ENCODE peak calls at places on chromosomes 2 and 18, in six cellular contexts. R is HepG2, E is HCT116, L is endothelial cell of umbilical vein, K is K562, T is H1. A is an unnamed sample.

GRCh38 chr2:186543561-186544131 is 46.2 kb upstream of the ITGAV start:
- DNase-seq in K (no peak), L (peak), T (no peak), R (no peak), E (no peak), A (no peak)

GRCh38 chr2:182456784-182457183 is 29.9 kb upstream of the PDE1A start:
- DNase-seq in R (no peak), E (no peak), T (no peak), L (no peak), K (no peak), A (no peak)

GRCh38 chr2:12701786-12702660 is 14.7 kb upstream of the TRIB2 start:
- DNase-seq in L (peak), R (no peak), E (no peak), T (no peak), K (no peak), A (no peak)

GRCh38 chr2:74221604-74222299 is 23.3 kb downstream of the MTHFD2 start:
- DNase-seq in T (no peak), L (no peak), E (no peak), K (no peak), R (no peak), A (no peak)

GRCh38 chr18:6876646-6877045 is 147.1 kb downstream of the ARHGAP28 start:
- DNase-seq in R (no peak), E (no peak), K (no peak), L (no peak), T (no peak), A (peak)

GRCh38 chr2:30706534-30707303 is 100.5 kb downstream of the CAPN13 start:
- DNase-seq in R (peak), K (peak), T (no peak), E (peak), L (peak), A (peak)

GRCh38 chr2:122100371-122101150 is 345.1 kb downstream of the TSN start:
- DNase-seq in R (no peak), T (peak), K (no peak), L (no peak), E (no peak), A (no peak)

GRCh38 chr2:170966648-170967396 is 37.8 kb downstream of the GORASP2 start:
- DNase-seq in T (no peak), K (peak), L (no peak), R (peak), E (no peak), A (no peak)

GRCh38 chr18:8478166-8478967 is 130.9 kb upstream of the RAB12 start:
- DNase-seq in R (peak), L (peak), E (peak), T (peak), K (peak), A (peak)

GRCh38 chr2:108297436-108298141 is 8.9 kb downstream of the SULT1C2 start:
- DNase-seq in K (no peak), R (no peak), L (no peak), E (no peak), T (no peak), A (no peak)

GRCh38 chr18:3513481-3513880 is 63.5 kb downstream of the TGIF1 start:
- DNase-seq in T (no peak), E (no peak), L (no peak), R (no peak), K (no peak), A (no peak)

GRCh38 chr2:182101263-182101662 is 115.6 kb downstream of the PPP1R1C start:
- DNase-seq in T (no peak), L (no peak), K (peak), E (no peak), R (peak), A (no peak)

GRCh38 chr2:160942505-160943125 is 217.6 kb upstream of the TANK start:
- DNase-seq in K (no peak), L (no peak), T (no peak), R (no peak), E (no peak), A (no peak)

GRCh38 chr2:23457990-23458689 is 73.2 kb downstream of the KLHL29 start:
- DNase-seq in R (no peak), L (no peak), E (no peak), K (no peak), T (no peak), A (no peak)

GRCh38 chr2:113888641-113889470 is 1.0 kb upstream of the ACTR3 start:
- DNase-seq in R (no peak), L (no peak), K (no peak), T (no peak), E (no peak), A (no peak)

GRCh38 chr18:73551211-73551610 is 596.4 kb downstream of the FBXO15 start:
- DNase-seq in T (no peak), K (no peak), L (no peak), E (no peak), R (no peak), A (no peak)

GRCh38 chr18:78006006-78006802 is 756.6 kb downstream of the GALR1 start:
- DNase-seq in R (no peak), T (no peak), E (no peak), L (no peak), K (no peak), A (no peak)

GRCh38 chr2:102064679-102065674 is 73.2 kb downstream of the IL1R2 start:
- DNase-seq in R (peak), E (no peak), L (no peak), K (no peak), T (no peak), A (no peak)

GRCh38 chr2:156017486-156017885 is 315.0 kb downstream of the NR4A2 start:
- DNase-seq in T (no peak), E (no peak), R (no peak), K (no peak), L (no peak), A (no peak)

GRCh38 chr2:152407204-152407721 is 72.3 kb downstream of the FMNL2 start:
- DNase-seq in R (no peak), T (no peak), L (no peak), E (no peak), K (no peak), A (no peak)

GRCh38 chr2:74747411-74748080 is 86.4 kb upstream of the HK2 start:
- DNase-seq in L (no peak), R (peak), T (no peak), K (no peak), E (no peak), A (no peak)

GRCh38 chr18:7926526-7926925 is 359.4 kb downstream of the PTPRM start:
- DNase-seq in L (peak), E (peak), R (peak), T (no peak), K (peak), A (no peak)

GRCh38 chr2:160372585-160372984 is 121.0 kb downstream of the RBMS1 start:
- DNase-seq in L (peak), E (no peak), K (no peak), R (no peak), T (no peak), A (no peak)

GRCh38 chr2:20960003-20960402 is 83.9 kb downstream of the APOB start:
- DNase-seq in L (no peak), K (no peak), T (no peak), E (no peak), R (no peak), A (no peak)

GRCh38 chr2:98669675-98670074 is 61.3 kb downstream of the MGAT4A start:
- DNase-seq in T (no peak), E (no peak), L (peak), K (no peak), R (no peak), A (no peak)

GRCh38 chr18:55323051-55323994 is 264.7 kb downstream of the TCF4 start:
- DNase-seq in L (peak), K (no peak), T (no peak), E (no peak), R (no peak), A (no peak)

GRCh38 chr2:46010925-46011490 is 286.2 kb upstream of the EPAS1 start:
- DNase-seq in K (no peak), E (peak), R (peak), T (no peak), L (peak), A (no peak)

GRCh38 chr2:50529600-50530218 is 502.2 kb downstream of the NRXN1 start:
- DNase-seq in R (peak), T (no peak), L (peak), E (peak), K (peak), A (peak)

GRCh38 chr18:59180150-59180845 is 39.7 kb upstream of the GRP start:
- DNase-seq in E (no peak), K (no peak), L (no peak), R (no peak), T (no peak), A (peak)

GRCh38 chr18:8046421-8046820 is 479.3 kb downstream of the PTPRM start:
- DNase-seq in R (no peak), T (no peak), E (no peak), L (no peak), K (no peak), A (no peak)

DNA sequence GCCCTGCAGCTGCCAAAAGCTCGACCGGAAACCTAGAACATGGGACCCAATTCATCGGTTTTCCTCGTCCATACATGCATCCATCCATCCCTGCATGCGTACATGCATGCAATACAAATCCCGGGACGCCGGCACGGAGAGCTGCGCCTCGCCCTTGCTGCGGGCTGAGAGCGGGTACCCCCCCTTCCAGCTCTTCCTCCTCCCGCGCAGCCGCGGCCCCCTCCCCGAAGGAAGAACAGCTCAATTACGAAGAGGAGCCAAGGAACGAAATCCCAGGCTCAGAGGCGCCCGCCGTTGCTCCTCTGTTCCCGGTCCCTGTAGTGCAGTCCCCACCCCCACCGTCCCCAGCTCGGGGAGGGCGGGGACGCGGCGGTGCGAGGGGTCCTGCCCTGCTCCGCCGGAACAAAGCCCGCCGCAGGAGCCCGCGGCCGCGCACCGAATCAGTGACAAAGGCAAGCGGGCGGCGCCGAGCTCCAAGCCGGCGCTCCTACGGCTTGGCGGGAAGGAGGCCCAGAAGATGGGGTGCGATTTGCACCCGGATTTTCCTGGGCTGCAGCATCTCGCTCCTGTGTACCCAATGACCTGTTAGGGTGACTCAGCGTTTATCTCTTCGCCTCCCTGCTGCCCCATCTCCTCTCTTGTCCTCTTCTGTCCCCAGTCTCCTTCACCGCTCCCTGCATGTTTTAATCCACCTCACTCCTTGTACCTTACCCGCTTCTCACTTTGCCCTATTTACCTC is 8.9 kb upstream of the POU3F3 start:
- DNase-seq in K (no peak), T (no peak), L (no peak), E (no peak), R (no peak), A (no peak)
- TF ChIP-seq EZH2 in K (no peak), T (peak), L (no peak), E (no peak), R (no peak), A (peak)

GRCh38 chr18:23032030-23032582 is 99.0 kb downstream of the RBBP8 start:
- DNase-seq in E (no peak), K (no peak), L (peak), R (no peak), T (no peak), A (no peak)
- H3K4me3 ChIP-seq in E (no peak), K (no peak), L (no peak), R (no peak), T (no peak), A (no peak)

DNA sequence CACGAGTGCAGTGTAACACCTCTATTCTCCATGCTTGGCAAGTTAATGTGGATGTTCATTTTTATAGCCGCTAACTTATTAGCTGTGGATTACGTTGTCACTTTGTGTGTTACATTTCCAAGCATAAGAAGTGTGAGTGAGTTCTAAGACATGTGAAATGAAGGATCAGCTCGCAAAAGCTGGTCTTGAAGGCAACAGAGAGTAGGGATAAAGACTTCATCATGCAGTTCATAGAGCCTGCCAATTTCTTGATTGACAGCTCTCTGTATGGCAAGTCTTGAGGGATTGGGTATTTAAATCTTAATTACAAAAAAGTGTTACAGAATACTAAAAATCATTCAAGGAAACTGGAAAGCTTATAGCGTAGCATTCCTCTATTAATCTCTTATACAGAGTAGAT is 25.8 kb upstream of the DPP4 start:
- DNase-seq in T (no peak), L (no peak), K (no peak), E (no peak), R (no peak), A (no peak)
- TF ChIP-seq POLR2AphosphoS5 in T (no peak), L (no peak), K (no peak), E (no peak), R (no peak), A (no peak)

GRCh38 chr2:145415151-145415550 is 895.2 kb upstream of the ZEB2 start:
- DNase-seq in E (no peak), R (no peak), T (no peak), L (no peak), K (no peak), A (no peak)

GRCh38 chr2:145410096-145410495 is 890.2 kb upstream of the ZEB2 start:
- DNase-seq in E (no peak), R (no peak), T (no peak), L (no peak), K (no peak), A (peak)

GRCh38 chr2:145413261-145413660 is 893.3 kb upstream of the ZEB2 start:
- DNase-seq in K (no peak), L (no peak), T (no peak), E (no peak), R (no peak), A (no peak)

GRCh38 chr2:145411493-145411892 is 891.6 kb upstream of the ZEB2 start:
- DNase-seq in K (no peak), T (no peak), E (no peak), L (no peak), R (no peak), A (no peak)

GRCh38 chr2:145412155-145412554 is 892.2 kb upstream of the ZEB2 start:
- DNase-seq in T (no peak), E (no peak), L (no peak), K (no peak), R (no peak), A (no peak)
- TF ChIP-seq EZH2 in T (no peak), E (no peak), L (no peak), K (no peak), R (no peak), A (no peak)

GRCh38 chr18:48932822-48933510 is 17.8 kb downstream of the SMAD7 start:
- DNase-seq in R (no peak), E (no peak), K (peak), L (peak), T (no peak), A (no peak)

GRCh38 chr18:48935433-48935774 is 15.4 kb downstream of the SMAD7 start:
- DNase-seq in R (no peak), T (no peak), L (no peak), K (no peak), E (no peak), A (no peak)

GRCh38 chr18:48934400-48934707 is 16.4 kb downstream of the SMAD7 start:
- DNase-seq in E (no peak), T (no peak), K (no peak), L (no peak), R (no peak), A (no peak)

GRCh38 chr18:48933578-48934399 is 17.0 kb downstream of the SMAD7 start:
- DNase-seq in L (peak), E (no peak), R (no peak), T (no peak), K (no peak), A (no peak)

DNA sequence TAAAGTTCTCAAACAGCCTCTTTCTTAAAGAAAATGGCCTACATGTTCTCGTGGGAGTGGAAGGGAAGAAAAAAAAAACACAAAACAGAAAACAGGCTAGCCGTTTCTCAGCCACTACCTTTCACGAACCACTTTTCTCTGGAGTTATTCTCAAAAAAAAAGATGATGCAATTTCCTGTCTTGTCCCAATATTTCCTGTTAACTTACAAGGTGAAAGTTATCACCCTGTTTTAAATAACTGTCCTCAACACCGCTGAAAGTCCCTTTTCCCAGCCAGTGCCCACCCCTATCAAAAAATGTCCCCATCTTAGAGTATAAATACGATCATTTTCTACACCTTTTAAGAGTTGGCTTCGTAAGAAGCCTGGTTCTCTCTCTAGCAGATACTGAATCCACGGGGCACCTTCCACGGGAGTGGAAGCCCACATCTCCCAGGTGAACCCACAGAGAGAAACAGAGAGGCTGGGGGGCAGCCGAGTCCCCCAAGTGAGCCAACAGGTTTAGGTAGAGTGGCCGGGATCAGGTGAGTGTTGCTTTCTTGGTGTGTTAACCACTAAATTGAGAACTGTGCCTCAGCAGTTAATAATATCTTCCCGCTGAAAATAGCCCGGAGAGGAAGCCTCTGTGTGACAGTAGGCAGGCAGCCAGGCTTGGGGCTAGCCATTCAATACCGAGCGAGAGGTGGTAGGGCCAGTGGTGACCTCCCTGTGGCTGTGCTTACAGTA is 15.9 kb downstream of the SMAD7 start:
- DNase-seq in R (no peak), K (no peak), T (no peak), L (peak), E (no peak), A (no peak)
- H3K4me3 ChIP-seq in R (no peak), K (no peak), T (no peak), L (no peak), E (no peak), A (peak)

GRCh38 chr2:48137829-48138228 is 231.5 kb upstream of the FBXO11 start:
- DNase-seq in T (no peak), E (no peak), L (no peak), K (no peak), R (peak), A (no peak)

GRCh38 chr2:48131503-48132293 is 225.4 kb upstream of the FBXO11 start:
- DNase-seq in L (no peak), T (no peak), E (no peak), K (peak), R (no peak), A (no peak)

GRCh38 chr2:48138898-48139297 is 232.6 kb upstream of the FBXO11 start:
- DNase-seq in T (no peak), R (no peak), L (no peak), E (no peak), K (no peak), A (no peak)

GRCh38 chr2:48135797-48136196 is 229.5 kb upstream of the FBXO11 start:
- DNase-seq in K (no peak), L (no peak), T (no peak), R (no peak), E (no peak), A (no peak)

GRCh38 chr2:48134704-48135103 is 228.4 kb upstream of the FBXO11 start:
- DNase-seq in E (no peak), T (no peak), R (no peak), L (no peak), K (peak), A (no peak)
- TF ChIP-seq POLR2AphosphoS5 in E (no peak), T (no peak), R (no peak), L (no peak), K (peak), A (no peak)

GRCh38 chr2:169767243-169767888 is 31.3 kb upstream of the SSB start:
- DNase-seq in T (no peak), L (peak), K (peak), R (peak), E (peak), A (no peak)
- TF ChIP-seq EZH2 in T (no peak), L (no peak), K (no peak), R (no peak), E (no peak), A (no peak)

DNA sequence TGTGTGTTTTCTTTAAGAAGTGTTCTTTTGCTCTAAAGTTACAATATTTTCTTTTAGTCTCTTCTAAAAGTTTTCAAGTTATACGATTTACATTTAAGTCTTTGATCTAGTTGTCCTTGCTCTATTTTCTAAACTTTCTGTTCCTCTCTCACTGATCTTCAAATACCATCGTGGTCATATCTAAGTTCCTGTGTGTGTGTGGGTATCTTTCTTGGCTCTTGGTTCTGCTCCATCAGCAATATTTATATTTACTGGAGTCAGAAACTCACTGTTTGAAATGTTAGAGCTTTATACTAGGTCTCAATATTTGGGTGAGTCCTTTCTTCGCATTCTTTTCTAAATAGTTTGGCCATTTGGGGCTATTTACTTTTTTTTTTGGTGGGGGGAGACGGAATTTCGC is 77.3 kb downstream of the COPS8 start:
- DNase-seq in K (no peak), T (no peak), L (no peak), R (no peak), E (no peak), A (no peak)
- H3K4me3 ChIP-seq in K (no peak), T (no peak), L (no peak), R (no peak), E (no peak), A (no peak)

GRCh38 chr2:205053827-205054410 is 508.6 kb downstream of the PARD3B start:
- DNase-seq in L (no peak), E (no peak), T (no peak), R (no peak), K (peak), A (no peak)
- TF ChIP-seq POLR2AphosphoS5 in L (no peak), E (no peak), T (no peak), R (no peak), K (peak), A (no peak)

GRCh38 chr2:236162804-236163482 is 5.2 kb downstream of the GBX2 start:
- DNase-seq in R (no peak), K (no peak), L (no peak), T (no peak), E (no peak), A (no peak)
- TF ChIP-seq EZH2 in R (no peak), K (no peak), L (no peak), T (no peak), E (no peak), A (no peak)

A was measured in SK-N-MC.